ENCODE peak calls at places on chromosomes 5 and 9, in ten cellular contexts. H, D, V, N, L, O, C, R, G and A are unnamed samples.

GRCh38 chr9:91452844-91453243 is 29.2 kb upstream of the NFIL3 start:
- DNase-seq in H (no peak), D (no peak), V (no peak), N (no peak), L (no peak), O (no peak), C (no peak), R (no peak), G (no peak), A (no peak)

GRCh38 chr5:144194148-144194547 is 23.5 kb downstream of the KCTD16 start:
- DNase-seq in H (no peak), D (no peak), V (no peak), N (no peak), L (no peak), O (no peak), C (no peak), R (no peak), G (no peak), A (no peak)

GRCh38 chr5:132369471-132370240 is at the start of gene SLC22A5:
- DNase-seq in H (peak), D (peak), V (peak), N (no peak), L (peak), O (peak), C (peak), R (peak), G (peak), A (peak)

GRCh38 chr5:120682851-120683250 is 218.8 kb downstream of the PRR16 start:
- DNase-seq in H (no peak), D (no peak), V (no peak), N (no peak), L (no peak), O (no peak), C (no peak), R (no peak), G (peak), A (no peak)

GRCh38 chr9:128412120-128412790 is 8.4 kb upstream of the CERCAM start:
- DNase-seq in H (no peak), D (peak), V (peak), N (peak), L (peak), O (peak), C (peak), R (peak), G (peak), A (peak)

GRCh38 chr5:1262381-1262780 is 32.5 kb downstream of the TERT start:
- DNase-seq in H (no peak), D (no peak), V (no peak), N (no peak), L (no peak), O (no peak), C (no peak), R (no peak), G (no peak), A (no peak)

GRCh38 chr5:17896605-17897004 is 262.3 kb downstream of the TAF11L14 start:
- DNase-seq in H (no peak), D (no peak), V (no peak), N (no peak), L (no peak), O (no peak), C (no peak), R (no peak), G (no peak), A (no peak)

GRCh38 chr9:94210616-94211603 is 48.2 kb upstream of the ZNF169 start:
- DNase-seq in H (no peak), D (no peak), V (no peak), N (no peak), L (no peak), O (no peak), C (no peak), R (no peak), G (no peak), A (no peak)

GRCh38 chr5:139698461-139699146 is 50.5 kb downstream of the CXXC5 start:
- DNase-seq in H (no peak), D (no peak), V (no peak), N (peak), L (no peak), O (no peak), C (no peak), R (peak), G (peak), A (peak)

GRCh38 chr9:110183208-110184145 is 24.5 kb downstream of the C9orf152 start:
- DNase-seq in H (peak), D (peak), V (peak), N (peak), L (peak), O (peak), C (peak), R (peak), G (peak), A (peak)